ENCODE peak calls at places on chromosomes 13 and 19, in eight cellular contexts. L, Y, O, I, G, N, Z and S are unnamed samples.

GRCh38 chr19:39599116-39599515 is 3.2 kb upstream of the LGALS13 start:
- DNase-seq in L (no peak), Y (peak), O (peak), I (peak), G (peak), N (no peak), Z (no peak), S (peak)

GRCh38 chr19:30167206-30167903 is 204.8 kb upstream of the ZNF536 start:
- DNase-seq in L (no peak), Y (no peak), O (no peak), I (no peak), G (no peak), N (no peak), Z (no peak), S (no peak)

GRCh38 chr13:105232403-105232802 is 1303.1 kb downstream of the EFNB2 start:
- DNase-seq in L (no peak), Y (no peak), O (no peak), I (no peak), G (no peak), N (no peak), Z (peak), S (no peak)

GRCh38 chr19:47272448-47273312 is 2.0 kb upstream of the INAFM1 start:
- DNase-seq in L (no peak), Y (peak), O (peak), I (no peak), G (no peak), N (no peak), Z (peak), S (no peak)

GRCh38 chr13:51034906-51035305 is 76.2 kb downstream of the C13orf42 start:
- DNase-seq in L (no peak), Y (no peak), O (no peak), I (no peak), G (no peak), N (no peak), Z (peak), S (no peak)

GRCh38 chr13:91375119-91375729 is 23.2 kb upstream of the GPC5 start:
- DNase-seq in L (no peak), Y (peak), O (no peak), I (peak), G (no peak), N (no peak), Z (no peak), S (no peak)

GRCh38 chr13:102277286-102277685 is 124.6 kb downstream of the FGF14 start:
- DNase-seq in L (peak), Y (peak), O (no peak), I (no peak), G (no peak), N (no peak), Z (no peak), S (no peak)

GRCh38 chr13:50543767-50544166 is 299.7 kb downstream of the DLEU7 start:
- DNase-seq in L (no peak), Y (peak), O (peak), I (peak), G (no peak), N (no peak), Z (no peak), S (no peak)

GRCh38 chr19:4575267-4575793 is 15.8 kb upstream of the SEMA6B start:
- DNase-seq in L (peak), Y (peak), O (peak), I (peak), G (peak), N (peak), Z (no peak), S (peak)

GRCh38 chr13:83503424-83503823 is 378.9 kb downstream of the SLITRK1 start:
- DNase-seq in L (no peak), Y (no peak), O (no peak), I (peak), G (peak), N (no peak), Z (no peak), S (no peak)

GRCh38 chr19:5445667-5446066 is 9.6 kb upstream of the ZNRF4 start:
- DNase-seq in L (no peak), Y (no peak), O (no peak), I (no peak), G (peak), N (no peak), Z (no peak), S (no peak)

GRCh38 chr13:30607908-30608307 is 9.8 kb upstream of the USPL1 start:
- DNase-seq in L (no peak), Y (no peak), O (peak), I (no peak), G (peak), N (no peak), Z (no peak), S (no peak)

GRCh38 chr19:31066385-31066784 is 282.9 kb downstream of the TSHZ3 start:
- DNase-seq in L (no peak), Y (no peak), O (peak), I (peak), G (peak), N (peak), Z (no peak), S (peak)

DNA sequence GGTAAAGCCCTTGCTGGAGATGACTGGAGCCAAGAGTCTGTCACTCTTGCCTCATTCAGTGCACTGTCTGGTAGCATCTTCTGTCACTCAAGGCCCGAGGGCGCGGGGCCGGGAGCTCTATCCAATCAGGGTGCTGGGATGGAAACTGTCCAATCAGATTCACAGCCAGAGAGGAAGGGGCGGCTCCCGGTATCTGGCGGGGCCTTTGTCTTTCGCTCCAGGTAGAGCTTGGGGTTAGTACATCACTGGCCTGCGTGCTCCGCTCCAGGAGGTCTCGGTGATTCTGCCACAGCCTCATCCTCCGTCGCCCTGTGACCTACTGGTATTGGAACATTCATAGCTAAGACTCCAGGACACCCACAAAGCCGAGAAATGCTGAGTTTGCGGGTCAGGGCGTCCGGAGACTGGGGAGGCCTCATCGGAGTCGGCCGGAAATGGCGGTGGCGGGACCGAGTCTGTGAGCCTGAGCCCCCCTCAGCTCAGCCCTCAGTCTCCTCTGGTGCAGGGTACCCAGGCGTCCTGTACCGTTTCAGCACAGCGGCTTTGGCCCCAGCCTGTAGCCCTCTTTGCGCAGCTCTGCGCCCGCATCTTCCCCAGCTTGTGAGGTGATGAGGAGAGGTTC is 20.6 kb upstream of the ZNF430 start:
- DNase-seq in L (peak), Y (peak), O (peak), I (peak), G (peak), N (peak), Z (peak), S (peak)
- TF ChIP-seq CTCF in L (no peak), Y (no peak), O (no peak), I (no peak), G (no peak), N (no peak), Z (no peak), S (no peak)

GRCh38 chr13:73307481-73307880 is 248.7 kb downstream of the KLF5 start:
- DNase-seq in L (no peak), Y (no peak), O (no peak), I (no peak), G (no peak), N (peak), Z (no peak), S (peak)
- H3K4me3 ChIP-seq in L (no peak), Y (no peak), O (no peak), I (no peak), G (no peak), N (no peak), Z (no peak), S (no peak)

GRCh38 chr13:44972956-44973581 is 16.2 kb downstream of the NUFIP1 start:
- DNase-seq in L (no peak), Y (peak), O (no peak), I (peak), G (no peak), N (no peak), Z (no peak), S (no peak)
- TF ChIP-seq CTCF in L (peak), Y (peak), O (peak), I (peak), G (peak), N (peak), Z (peak), S (peak)

GRCh38 chr19:11177592-11177991 is 19.8 kb downstream of the KANK2 start:
- DNase-seq in L (no peak), Y (no peak), O (no peak), I (no peak), G (no peak), N (no peak), Z (no peak), S (no peak)
- H3K4me3 ChIP-seq in L (no peak), Y (no peak), O (no peak), I (no peak), G (no peak), N (no peak), Z (no peak), S (no peak)

GRCh38 chr19:34186205-34186604 is 13.9 kb downstream of the LSM14A start:
- DNase-seq in L (no peak), Y (no peak), O (no peak), I (no peak), G (no peak), N (no peak), Z (no peak), S (no peak)
- TF ChIP-seq CTCF in L (no peak), Y (no peak), O (no peak), I (no peak), G (no peak), N (no peak), Z (no peak), S (no peak)

GRCh38 chr13:40982772-40983171 is 36.3 kb downstream of the ELF1 start:
- DNase-seq in L (no peak), Y (no peak), O (peak), I (peak), G (peak), N (no peak), Z (peak), S (no peak)

GRCh38 chr13:40981361-40981760 is 37.8 kb downstream of the ELF1 start:
- DNase-seq in L (no peak), Y (no peak), O (no peak), I (no peak), G (no peak), N (no peak), Z (no peak), S (no peak)

GRCh38 chr13:40979232-40979631 is 39.9 kb downstream of the ELF1 start:
- DNase-seq in L (no peak), Y (no peak), O (no peak), I (no peak), G (no peak), N (no peak), Z (no peak), S (no peak)

GRCh38 chr13:40981949-40982348 is 37.2 kb downstream of the ELF1 start:
- DNase-seq in L (no peak), Y (no peak), O (no peak), I (no peak), G (no peak), N (no peak), Z (no peak), S (no peak)

DNA sequence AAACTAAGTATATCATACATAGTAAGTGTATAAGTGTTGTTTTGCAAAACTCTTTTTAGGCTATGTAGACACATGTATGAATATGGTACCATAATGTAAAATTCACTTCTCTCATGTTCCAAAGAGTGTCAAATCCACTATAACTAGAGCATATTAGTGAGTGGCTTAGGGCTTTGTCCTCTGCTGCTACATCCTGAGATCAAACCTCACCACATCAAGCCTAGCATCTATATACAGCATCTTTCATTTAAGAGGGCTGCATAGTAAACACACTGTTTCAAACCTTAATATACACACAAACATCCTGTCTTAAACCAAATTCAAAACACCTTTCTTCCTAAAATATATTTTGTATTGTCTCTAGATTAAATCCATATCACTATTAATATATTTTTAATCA is 38.6 kb downstream of the ELF1 start:
- DNase-seq in L (no peak), Y (no peak), O (no peak), I (no peak), G (no peak), N (no peak), Z (no peak), S (no peak)
- H3K4me3 ChIP-seq in L (no peak), Y (no peak), O (no peak), I (no peak), G (no peak), N (no peak), Z (no peak), S (no peak)

GRCh38 chr19:8129061-8129460 is 20.3 kb downstream of the FBN3 start:
- DNase-seq in L (no peak), Y (no peak), O (no peak), I (no peak), G (no peak), N (no peak), Z (no peak), S (no peak)
- TF ChIP-seq CTCF in L (no peak), Y (no peak), O (no peak), I (no peak), G (no peak), N (no peak), Z (no peak), S (no peak)

GRCh38 chr13:112055417-112056206 is 11.3 kb upstream of the SOX1 start:
- DNase-seq in L (no peak), Y (peak), O (no peak), I (no peak), G (no peak), N (no peak), Z (no peak), S (no peak)
- H3K4me3 ChIP-seq in L (no peak), Y (peak), O (no peak), I (no peak), G (no peak), N (no peak), Z (no peak), S (no peak)